ENCODE peak calls at places on chromosomes 11 and 22, in ten cellular contexts. Z, S, C, T, X, E, U, K, I and G are unnamed samples.

GRCh38 chr11:862028-862703 is 19.5 kb downstream of the TSPAN4 start:
- DNase-seq in I (no peak), Z (no peak), U (no peak), K (no peak), X (no peak), T (no peak), S (no peak), E (no peak), C (no peak), G (no peak)

GRCh38 chr11:102791271-102792036 is 6.5 kb downstream of the MMP1 start:
- DNase-seq in I (no peak), X (no peak), U (no peak), C (no peak), K (no peak), T (no peak), Z (no peak), E (no peak), S (no peak), G (no peak)

GRCh38 chr11:116984186-116984585 is 114.0 kb downstream of the SIK3 start:
- DNase-seq in U (no peak), I (no peak), T (no peak), C (no peak), K (no peak), X (no peak), E (no peak), Z (no peak), S (no peak), G (no peak)

GRCh38 chr11:95379460-95379859 is 148.5 kb upstream of the SESN3 start:
- DNase-seq in Z (no peak), I (no peak), U (no peak), E (no peak), X (no peak), S (no peak), K (no peak), T (no peak), C (no peak), G (peak)

GRCh38 chr11:14386895-14387480 is 28.0 kb upstream of the RRAS2 start:
- DNase-seq in I (no peak), T (no peak), Z (peak), C (no peak), U (no peak), E (no peak), S (no peak), K (no peak), X (peak), G (peak)

GRCh38 chr22:46742576-46743221 is 4.6 kb upstream of the CERK start:
- DNase-seq in Z (peak), E (no peak), S (no peak), T (no peak), X (no peak), K (no peak), C (no peak), I (no peak), U (no peak), G (peak)

GRCh38 chr11:65047581-65048422 is 6.8 kb downstream of the SAC3D1 start:
- DNase-seq in K (no peak), C (peak), E (no peak), X (peak), Z (no peak), S (no peak), U (no peak), T (peak), I (no peak), G (no peak)

GRCh38 chr22:30212996-30213441 is 33.5 kb downstream of the LIF start:
- DNase-seq in X (no peak), C (no peak), K (no peak), E (no peak), I (no peak), S (no peak), U (peak), T (no peak), Z (no peak), G (peak)

GRCh38 chr11:6397156-6397555 is 6.9 kb downstream of the SMPD1 start:
- DNase-seq in U (no peak), C (no peak), X (no peak), Z (no peak), E (no peak), I (no peak), S (no peak), T (no peak), K (no peak), G (no peak)

GRCh38 chr22:37428649-37429586 is 1.6 kb upstream of the ELFN2 start:
- DNase-seq in E (peak), X (no peak), T (peak), Z (peak), K (peak), S (peak), C (peak), I (peak), U (no peak), G (no peak)

GRCh38 chr11:57348636-57349323 is 10.6 kb downstream of the P2RX3 start:
- DNase-seq in E (no peak), I (no peak), T (no peak), Z (no peak), S (no peak), U (no peak), C (no peak), X (no peak), K (no peak), G (no peak)

GRCh38 chr11:131483453-131483852 is 113.0 kb downstream of the NTM start:
- DNase-seq in S (no peak), U (no peak), K (no peak), E (no peak), Z (no peak), C (no peak), T (no peak), X (no peak), I (no peak), G (no peak)

GRCh38 chr11:125369808-125370207 is 126.3 kb downstream of the FEZ1 start:
- DNase-seq in C (no peak), I (no peak), Z (no peak), X (no peak), U (no peak), S (no peak), E (no peak), T (no peak), K (no peak), G (no peak)

GRCh38 chr11:124339671-124340447 is 19.9 kb upstream of the OR8D2 start:
- DNase-seq in U (no peak), T (no peak), C (no peak), X (no peak), I (no peak), K (no peak), E (no peak), S (no peak), Z (no peak), G (no peak)

GRCh38 chr11:101866619-101867491 is 48.0 kb upstream of the CEP126 start:
- DNase-seq in C (no peak), U (no peak), E (no peak), T (no peak), X (no peak), Z (peak), I (no peak), K (no peak), S (no peak), G (peak)

GRCh38 chr11:12087075-12087775 is 23.2 kb upstream of the MICAL2 start:
- DNase-seq in E (no peak), T (peak), K (no peak), C (peak), S (no peak), U (no peak), I (no peak), Z (no peak), X (peak), G (peak)

GRCh38 chr11:28616160-28616559 is 508.0 kb downstream of the METTL15 start:
- DNase-seq in I (no peak), C (no peak), T (no peak), S (no peak), U (no peak), Z (no peak), K (no peak), X (no peak), E (no peak), G (no peak)

GRCh38 chr11:123061403-123062157 is at the start of gene HSPA8:
- DNase-seq in Z (peak), K (no peak), C (peak), E (peak), S (peak), I (no peak), X (peak), U (peak), T (peak), G (peak)

GRCh38 chr22:37137903-37138665 is 11.6 kb downstream of the IL2RB start:
- DNase-seq in Z (no peak), E (no peak), U (no peak), S (no peak), K (no peak), X (no peak), C (peak), T (no peak), I (no peak), G (no peak)

GRCh38 chr11:46120361-46120710 is 918 bp downstream of the PHF21A start:
- DNase-seq in Z (no peak), E (no peak), X (peak), C (peak), I (no peak), U (peak), S (peak), T (peak), K (no peak), G (peak)